ENCODE peak calls at places on chromosomes 4 and X, in nine cellular contexts. R is choroid plexus epithelial cell; D is stimulated activated CD8-positive, alpha-beta memory T cell treated with anti-CD3 and anti-CD28 coated beads, Interleukin-7, amount 100 ng/mL, for 24 hours; O is A673; F is H9; T is tibial nerve; Q is GM12864; Z is HCEC 1CT; N is spleen. S is an unnamed sample.

GRCh38 chr4:94564252-94564651 is 112.5 kb downstream of the PDLIM5 start:
- DNase-seq in Z (no peak), T (no peak), O (no peak), D (no peak), R (no peak), F (no peak), Q (no peak), N (no peak), S (no peak)

GRCh38 chr4:141346144-141346543 is 125.4 kb downstream of the ZNF330 start:
- DNase-seq in D (no peak), T (no peak), F (no peak), R (peak), Z (peak), N (no peak), O (peak), Q (no peak), S (no peak)

GRCh38 chrX:45849261-45849660 is 648.6 kb upstream of the DIPK2B start:
- DNase-seq in O (peak), Q (no peak), T (no peak), D (no peak), Z (peak), N (no peak), R (peak), F (no peak), S (no peak)

GRCh38 chrX:123590842-123591491 is 141.9 kb downstream of the THOC2 start:
- DNase-seq in N (no peak), F (no peak), R (peak), T (no peak), D (no peak), Q (peak), Z (peak), O (no peak), S (no peak)

GRCh38 chr4:72525938-72526337 is 43.1 kb downstream of the ADAMTS3 start:
- DNase-seq in Q (no peak), D (no peak), F (no peak), Z (no peak), T (peak), N (peak), R (peak), O (no peak), S (no peak)

GRCh38 chrX:131728295-131729145 is 184.6 kb downstream of the OR13H1 start:
- DNase-seq in T (no peak), O (peak), D (no peak), Q (no peak), R (no peak), Z (no peak), N (peak), F (no peak), S (peak)

GRCh38 chr4:133618963-133619362 is 469.9 kb downstream of the PCDH10 start:
- DNase-seq in N (no peak), D (no peak), Z (no peak), Q (no peak), T (no peak), F (no peak), O (peak), R (peak), S (no peak)

GRCh38 chrX:16978193-16978984 is 31.9 kb downstream of the REPS2 start:
- DNase-seq in F (no peak), O (no peak), Z (no peak), R (no peak), Q (no peak), D (no peak), T (no peak), N (no peak), S (no peak)

GRCh38 chr4:139761461-139761860 is 95.8 kb downstream of the MGST2 start:
- DNase-seq in T (no peak), N (no peak), R (peak), Z (peak), O (peak), Q (no peak), D (no peak), F (no peak), S (no peak)

GRCh38 chr4:54898163-54898562 is 227.2 kb downstream of the KDR start:
- DNase-seq in N (no peak), O (no peak), T (no peak), R (peak), Z (no peak), F (no peak), Q (no peak), D (no peak), S (no peak)

GRCh38 chr4:109007976-109008375 is 245.1 kb upstream of the ETNPPL start:
- DNase-seq in R (no peak), O (no peak), Z (no peak), F (peak), D (no peak), Q (no peak), N (no peak), T (no peak), S (no peak)

GRCh38 chrX:323721-324628 is 5.4 kb upstream of the GTPBP6 start:
- DNase-seq in N (peak), R (peak), Z (no peak), O (peak), D (no peak), T (no peak), Q (no peak), F (peak), S (peak)

GRCh38 chr4:127000090-127000489 is 632.7 kb upstream of the INTU start:
- DNase-seq in D (no peak), R (peak), T (no peak), F (no peak), O (no peak), Z (peak), N (no peak), Q (no peak), S (no peak)

GRCh38 chr4:120671538-120671937 is 251.0 kb downstream of the PRDM5 start:
- DNase-seq in R (no peak), F (peak), D (no peak), N (no peak), Q (no peak), Z (no peak), O (no peak), T (no peak), S (no peak)

GRCh38 chr4:12703076-12703475 is 781.1 kb downstream of the RAB28 start:
- DNase-seq in N (no peak), T (no peak), F (no peak), O (no peak), Z (no peak), Q (no peak), D (no peak), R (no peak), S (no peak)

GRCh38 chrX:42803320-42803719 is 25.4 kb upstream of the PPP1R2C start:
- DNase-seq in O (no peak), D (no peak), N (no peak), Z (no peak), F (no peak), R (peak), Q (no peak), T (no peak), S (no peak)

GRCh38 chr4:85496146-85496849 is 21.3 kb downstream of the ARHGAP24 start:
- DNase-seq in D (no peak), F (no peak), O (peak), Z (peak), T (no peak), N (no peak), Q (no peak), R (peak), S (no peak)

GRCh38 chrX:150581093-150581775 is 12.8 kb downstream of the MTM1 start:
- DNase-seq in Q (no peak), F (no peak), D (no peak), O (peak), N (no peak), R (peak), Z (peak), T (no peak), S (no peak)

GRCh38 chr4:174216935-174217272 is 66.6 kb downstream of the FBXO8 start:
- DNase-seq in F (no peak), T (no peak), D (no peak), N (no peak), R (no peak), Q (no peak), Z (no peak), O (no peak), S (no peak)

GRCh38 chr4:145103496-145103895 is 5.4 kb downstream of the ABCE1 start:
- DNase-seq in T (no peak), N (no peak), Z (no peak), O (no peak), Q (no peak), D (no peak), F (no peak), R (no peak), S (no peak)

GRCh38 chr4:83552085-83552484 is 16.2 kb downstream of the GPAT3 start:
- DNase-seq in D (no peak), Z (no peak), O (peak), R (no peak), T (no peak), F (no peak), Q (no peak), N (no peak), S (no peak)

GRCh38 chr4:188680667-188681063 is 541.4 kb downstream of the TRIML1 start:
- DNase-seq in R (no peak), T (no peak), Z (no peak), D (no peak), F (no peak), O (no peak), Q (no peak), N (no peak), S (no peak)

GRCh38 chrX:6440647-6441046 is 94.3 kb downstream of the VCX3A start:
- DNase-seq in T (no peak), Q (no peak), N (no peak), D (no peak), R (no peak), F (no peak), O (no peak), Z (no peak), S (no peak)

GRCh38 chr4:145619639-145619996 is 433 bp downstream of the MMAA start:
- DNase-seq in Z (peak), D (peak), T (peak), F (no peak), O (no peak), N (peak), Q (peak), R (peak), S (no peak)

GRCh38 chr4:145786261-145786660 is 106.3 kb downstream of the C4orf51 start:
- DNase-seq in F (no peak), T (no peak), Q (no peak), O (no peak), Z (no peak), R (no peak), D (no peak), N (no peak), S (no peak)

GRCh38 chrX:7076245-7076661 is 71.3 kb upstream of the STS start:
- DNase-seq in Z (no peak), T (no peak), O (no peak), F (no peak), N (no peak), Q (no peak), D (no peak), R (peak), S (no peak)

GRCh38 chrX:101462892-101463291 is 22.4 kb upstream of the ARMCX4 start:
- DNase-seq in Q (no peak), Z (peak), D (no peak), N (no peak), T (no peak), R (peak), O (peak), F (peak), S (no peak)

GRCh38 chr4:89101256-89102161 is 9.8 kb upstream of the TIGD2 start:
- DNase-seq in R (peak), Z (no peak), O (no peak), F (no peak), D (no peak), T (no peak), Q (peak), N (peak), S (no peak)

GRCh38 chr4:185165605-185166063 is 22.6 kb downstream of the SLC25A4 start:
- DNase-seq in D (no peak), N (no peak), T (no peak), R (peak), Z (peak), F (no peak), O (no peak), Q (no peak), S (no peak)

GRCh38 chr4:87057835-87058234 is 123.0 kb downstream of the AFF1 start:
- DNase-seq in R (peak), O (no peak), F (no peak), Q (no peak), T (no peak), N (no peak), D (no peak), Z (no peak), S (no peak)

GRCh38 chr4:174434455-174434854 is 87.8 kb downstream of the HPGD start:
- DNase-seq in Z (no peak), R (no peak), T (no peak), O (no peak), F (no peak), Q (no peak), D (no peak), N (no peak), S (no peak)

GRCh38 chr4:165763640-165764039 is 109.4 kb upstream of the TLL1 start:
- DNase-seq in R (no peak), N (no peak), T (no peak), Q (no peak), Z (no peak), D (no peak), F (no peak), O (no peak), S (no peak)

GRCh38 chr4:13302876-13303275 is 181.3 kb downstream of the RAB28 start:
- DNase-seq in T (no peak), O (no peak), D (no peak), R (no peak), Q (no peak), F (no peak), N (no peak), Z (no peak), S (no peak)

GRCh38 chr4:5212255-5213032 is 161.2 kb downstream of the STK32B start:
- DNase-seq in Z (no peak), T (no peak), F (no peak), R (no peak), D (no peak), O (peak), Q (no peak), N (no peak), S (no peak)

GRCh38 chrX:31126205-31126604 is 54.4 kb upstream of the FTHL17 start:
- DNase-seq in Z (no peak), O (no peak), R (peak), T (no peak), F (no peak), Q (no peak), N (no peak), D (no peak), S (no peak)

GRCh38 chr4:13430834-13431568 is 53.1 kb downstream of the RAB28 start:
- DNase-seq in R (no peak), F (no peak), D (no peak), T (no peak), Q (no peak), Z (no peak), O (peak), N (no peak), S (no peak)

S was measured in WTC11.